ENCODE peak calls at places on chromosome 11, in five cellular contexts. One of them, this sample, is unnamed.

GRCh38 chr11:76169473-76169881 is 36.8 kb downstream of the WNT11 start:
- DNase-seq in activated T-helper 9 cell treated with anti-CD3 and anti-CD28 coated beads, Interleukin-2, amount 50 U/mL, for 16 hours: no peak
- DNase-seq in coronary artery: no peak
- DNase-seq in HT1080: no peak
- DNase-seq in amygdala: no peak
- DNase-seq in this sample: peak

GRCh38 chr11:71305451-71306125 is 53.2 kb upstream of the SHANK2 start:
- DNase-seq in activated T-helper 9 cell treated with anti-CD3 and anti-CD28 coated beads, Interleukin-2, amount 50 U/mL, for 16 hours: no peak
- DNase-seq in coronary artery: peak
- DNase-seq in HT1080: peak
- DNase-seq in amygdala: no peak
- DNase-seq in this sample: peak

GRCh38 chr11:126482586-126483108 is 127.2 kb downstream of the ST3GAL4 start:
- DNase-seq in activated T-helper 9 cell treated with anti-CD3 and anti-CD28 coated beads, Interleukin-2, amount 50 U/mL, for 16 hours: no peak
- DNase-seq in coronary artery: no peak
- DNase-seq in HT1080: no peak
- DNase-seq in amygdala: no peak
- DNase-seq in this sample: no peak

GRCh38 chr11:57375490-57375889 is 5.5 kb downstream of the PRG3 start:
- DNase-seq in activated T-helper 9 cell treated with anti-CD3 and anti-CD28 coated beads, Interleukin-2, amount 50 U/mL, for 16 hours: no peak
- DNase-seq in coronary artery: no peak
- DNase-seq in HT1080: no peak
- DNase-seq in amygdala: no peak
- DNase-seq in this sample: no peak

GRCh38 chr11:80424012-80424695 is 983.3 kb upstream of the TENM4 start:
- DNase-seq in activated T-helper 9 cell treated with anti-CD3 and anti-CD28 coated beads, Interleukin-2, amount 50 U/mL, for 16 hours: no peak
- DNase-seq in coronary artery: no peak
- DNase-seq in HT1080: no peak
- DNase-seq in amygdala: no peak
- DNase-seq in this sample: peak

GRCh38 chr11:128488471-128488870 is 98.9 kb downstream of the ETS1 start:
- DNase-seq in activated T-helper 9 cell treated with anti-CD3 and anti-CD28 coated beads, Interleukin-2, amount 50 U/mL, for 16 hours: no peak
- DNase-seq in coronary artery: no peak
- DNase-seq in HT1080: peak
- DNase-seq in amygdala: no peak
- DNase-seq in this sample: peak

GRCh38 chr11:1694846-1695547 is 2.0 kb upstream of the KRTAP5-6 start:
- DNase-seq in activated T-helper 9 cell treated with anti-CD3 and anti-CD28 coated beads, Interleukin-2, amount 50 U/mL, for 16 hours: no peak
- DNase-seq in coronary artery: no peak
- DNase-seq in HT1080: no peak
- DNase-seq in amygdala: no peak
- DNase-seq in this sample: no peak

GRCh38 chr11:86066033-86066432 is 2.9 kb downstream of the PICALM start:
- DNase-seq in activated T-helper 9 cell treated with anti-CD3 and anti-CD28 coated beads, Interleukin-2, amount 50 U/mL, for 16 hours: no peak
- DNase-seq in coronary artery: no peak
- DNase-seq in HT1080: no peak
- DNase-seq in amygdala: no peak
- DNase-seq in this sample: no peak

GRCh38 chr11:72625746-72626636 is 48.2 kb downstream of the PDE2A start:
- DNase-seq in activated T-helper 9 cell treated with anti-CD3 and anti-CD28 coated beads, Interleukin-2, amount 50 U/mL, for 16 hours: no peak
- DNase-seq in coronary artery: no peak
- DNase-seq in HT1080: no peak
- DNase-seq in amygdala: no peak
- DNase-seq in this sample: no peak